ENCODE peak calls at places on chromosome 19, in five cellular contexts. P is body of pancreas, C is cardiac muscle cell, I is endothelial cell of umbilical vein, K is kidney epithelial cell. F is an unnamed sample.

GRCh38 chr19:3087769-3088168 is 6.4 kb upstream of the GNA11 start:
- DNase-seq in P (no peak), K (no peak), I (no peak), C (no peak), F (no peak)

GRCh38 chr19:9823816-9824215 is 3.9 kb upstream of the UBL5 start:
- DNase-seq in P (no peak), K (no peak), C (no peak), I (no peak), F (no peak)

GRCh38 chr19:34327851-34328250 is 37.1 kb upstream of the GPI start:
- DNase-seq in C (no peak), P (no peak), I (peak; percentile 65), K (no peak), F (no peak)

GRCh38 chr19:56942749-56943148 is 102.2 kb upstream of the PEG3 start:
- DNase-seq in I (peak; percentile 8), C (peak; percentile 1), K (no peak), P (peak; percentile 16), F (no peak)

GRCh38 chr19:49895566-49896297 is 955 bp downstream of the IL4I1 start:
- DNase-seq in C (no peak), K (no peak), P (no peak), I (no peak), F (no peak)

GRCh38 chr19:34217952-34218817 is 36.2 kb upstream of the GARRE1 start:
- DNase-seq in K (peak; percentile 81), C (no peak), P (no peak), I (peak; percentile 58), F (no peak)

GRCh38 chr19:58428617-58429016 is 11.3 kb downstream of the ZNF132 start:
- DNase-seq in C (no peak), P (no peak), K (no peak), I (no peak), F (no peak)

GRCh38 chr19:16599655-16600346 is 27.6 kb upstream of the SLC35E1 start:
- DNase-seq in K (no peak), I (no peak), P (no peak), C (no peak), F (no peak)

GRCh38 chr19:44890366-44891015 is 563 bp upstream of the TOMM40 start:
- DNase-seq in K (peak; percentile 99), I (peak; percentile 100), C (no peak), P (no peak), F (peak; percentile 96)

GRCh38 chr19:42440357-42441046 is 2.2 kb downstream of the CXCL17 start:
- DNase-seq in K (no peak), C (peak; percentile 84), P (peak; percentile 84), I (peak; percentile 63), F (no peak)

GRCh38 chr19:1027020-1027952 is 878 bp downstream of the CNN2 start:
- DNase-seq in K (no peak), P (no peak), I (peak; percentile 24), C (no peak), F (no peak)

GRCh38 chr19:19420570-19421301 is 15.3 kb downstream of the GATAD2A start:
- DNase-seq in P (no peak), C (no peak), I (no peak), K (no peak), F (no peak)

GRCh38 chr19:9847087-9847671 is 12.1 kb downstream of the PIN1 start:
- DNase-seq in I (peak; percentile 60), K (peak; percentile 56), P (peak; percentile 31), C (no peak), F (no peak)

GRCh38 chr19:2949939-2950285 is 5.1 kb upstream of the ZNF77 start:
- DNase-seq in K (no peak), P (no peak), C (peak; percentile 79), I (peak; percentile 99), F (no peak)

GRCh38 chr19:16518061-16518460 is 21.9 kb downstream of the C19orf44 start:
- DNase-seq in C (no peak), I (no peak), K (no peak), P (no peak), F (no peak)

GRCh38 chr19:10747674-10748073 is 29.8 kb downstream of the DNM2 start:
- DNase-seq in K (no peak), P (no peak), I (no peak), C (no peak), F (no peak)

GRCh38 chr19:7902796-7903243 is 857 bp upstream of the MAP2K7 start:
- DNase-seq in I (no peak), K (no peak), P (no peak), C (no peak), F (no peak)

GRCh38 chr19:10543420-10544241 is at the start of gene ATG4D:
- DNase-seq in C (peak; percentile 89), I (peak; percentile 58), K (no peak), P (peak; percentile 95), F (no peak)

GRCh38 chr19:7534531-7534980 is 961 bp upstream of the PNPLA6 start:
- DNase-seq in P (peak; percentile 45), C (peak; percentile 66), K (no peak), I (peak; percentile 90), F (no peak)

GRCh38 chr19:16903347-16903746 is 14.5 kb downstream of the F2RL3 start:
- DNase-seq in I (no peak), K (no peak), C (no peak), P (no peak), F (no peak)

GRCh38 chr19:18384775-18385174 is 1.2 kb upstream of the GDF15 start:
- DNase-seq in C (no peak), P (no peak), K (no peak), I (no peak), F (no peak)

GRCh38 chr19:38360839-38361631 is 13.3 kb upstream of the PSMD8 start:
- DNase-seq in P (no peak), I (no peak), K (no peak), C (no peak), F (no peak)

GRCh38 chr19:45473366-45474190 is 5.8 kb downstream of the FOSB start:
- DNase-seq in I (no peak), K (no peak), C (no peak), P (no peak), F (no peak)

GRCh38 chr19:37333457-37333856 is 37.4 kb upstream of the ZNF527 start:
- DNase-seq in I (peak; percentile 42), K (no peak), P (no peak), C (no peak), F (no peak)

GRCh38 chr19:928471-929259 is 2.8 kb downstream of the ARID3A start:
- DNase-seq in I (no peak), P (no peak), C (no peak), K (no peak), F (no peak)

DNA sequence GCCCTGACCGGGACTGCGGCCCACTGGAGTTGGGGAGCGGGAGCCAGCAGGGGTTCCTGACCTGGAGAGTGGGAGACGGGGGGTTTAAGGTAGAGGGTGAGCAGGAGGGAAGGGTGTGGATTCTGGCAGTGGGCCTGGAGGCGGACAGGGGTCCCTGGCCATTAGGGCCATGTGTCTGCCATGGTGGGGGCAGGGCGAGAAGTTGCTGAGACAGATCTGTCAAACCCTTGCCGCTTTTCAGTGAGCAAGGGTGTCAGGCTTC is 12.2 kb upstream of the SELENOW start:
- DNase-seq in I (no peak), C (no peak), P (no peak), K (no peak), F (no peak)
- TF ChIP-seq CTCF in I (no peak), C (no peak), P (no peak), K (no peak), F (no peak)

DNA sequence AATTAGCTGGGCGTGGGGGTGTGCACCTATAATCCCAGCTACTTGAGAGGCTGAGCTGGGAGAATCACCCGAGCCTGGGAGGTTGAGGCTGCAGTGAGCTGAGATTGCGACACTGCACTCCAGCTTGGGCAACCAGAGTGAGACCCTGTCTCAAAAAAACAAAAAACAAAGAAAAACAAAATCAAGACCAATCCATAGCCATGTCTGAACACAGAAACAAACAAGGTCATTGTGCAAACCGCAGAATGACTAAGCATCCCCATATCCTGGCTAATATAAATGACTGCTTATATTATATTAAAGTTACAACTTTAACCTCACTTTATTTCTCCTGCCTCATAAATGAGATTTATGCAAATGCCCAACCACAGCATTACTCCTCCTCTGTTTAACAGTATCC is 2.3 kb upstream of the LYPD3 start:
- DNase-seq in P (no peak), C (no peak), K (no peak), I (peak; percentile 15), F (no peak)
- H3K4me3 ChIP-seq in P (no peak overlapping the region), C (no peak overlapping the region), K (no peak overlapping the region), I (no peak overlapping the region), F (no peak overlapping the region)

GRCh38 chr19:12126707-12127106 is 13.4 kb downstream of the ZNF20 start:
- DNase-seq in K (no peak), C (peak; percentile 24), I (no peak), P (peak; percentile 34), F (no peak)
- TF ChIP-seq CTCF in K (peak; percentile 12), C (peak; percentile 37), I (peak; percentile 37), P (peak; percentile 56), F (peak; percentile 49)

GRCh38 chr19:4914736-4915501 is 5.6 kb downstream of the UHRF1 start:
- DNase-seq in K (no peak), I (peak; percentile 21), C (no peak), P (no peak), F (no peak)
- H3K4me3 ChIP-seq in K (no peak overlapping the region), I (no peak overlapping the region), C (no peak overlapping the region), P (no peak overlapping the region), F (peak overlapping the region; percentile 16)

GRCh38 chr19:29834991-29835390 is 23.2 kb downstream of the CCNE1 start:
- DNase-seq in I (no peak), C (no peak), P (no peak), K (no peak), F (no peak)

GRCh38 chr19:29831686-29832085 is 19.9 kb downstream of the CCNE1 start:
- DNase-seq in P (no peak), K (no peak), C (no peak), I (no peak), F (no peak)

GRCh38 chr19:29831041-29831548 is 19.3 kb downstream of the CCNE1 start:
- DNase-seq in K (no peak), C (no peak), P (no peak), I (peak; percentile 6), F (no peak)

GRCh38 chr19:29833614-29834261 is 21.9 kb downstream of the CCNE1 start:
- DNase-seq in I (no peak), K (no peak), C (no peak), P (no peak), F (no peak)

DNA sequence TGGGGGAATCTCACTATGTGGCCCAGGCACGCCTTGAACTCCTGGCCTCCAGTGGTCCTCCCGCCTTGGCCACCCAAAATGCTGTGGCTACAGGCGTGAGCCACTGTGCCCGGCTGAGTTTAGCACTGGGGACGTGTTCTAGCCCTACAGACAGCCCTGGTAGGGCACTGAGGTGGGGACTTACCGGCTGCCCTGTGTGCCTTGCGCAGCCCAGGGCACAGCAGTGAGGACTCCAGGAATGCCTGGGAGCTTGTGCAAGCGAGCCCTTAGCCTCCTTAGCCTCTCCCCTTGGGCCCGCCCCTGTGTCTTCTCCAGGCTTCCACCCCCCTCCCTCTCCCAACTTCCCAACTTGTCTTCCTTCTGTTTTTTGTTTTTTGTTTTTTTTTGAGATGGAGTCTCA is 21.0 kb downstream of the CCNE1 start:
- DNase-seq in C (no peak), K (no peak), I (no peak), P (no peak), F (no peak)
- TF ChIP-seq CTCF in C (no peak), K (no peak), I (no peak), P (no peak), F (no peak)